ENCODE peak calls at places on chromosomes 16 and 17, in seven cellular contexts. H is prostate gland, K is stomach, D is transverse colon, S is breast epithelium, Q is Panc1, R is esophagus muscularis mucosa. U is an unnamed sample.

GRCh38 chr16:58451945-58452401 is 48.0 kb upstream of the NDRG4 start:
- DNase-seq in R (no peak), K (no peak), H (no peak), D (no peak), Q (peak; percentile 52), S (no peak), U (no peak)

GRCh38 chr17:7083592-7083991 is 3.5 kb upstream of the CLEC10A start:
- DNase-seq in H (no peak), R (no peak), Q (no peak), S (no peak), K (no peak), D (no peak), U (no peak)

GRCh38 chr17:79721993-79722671 is 8.6 kb upstream of the ENPP7 start:
- DNase-seq in K (no peak), D (no peak), H (no peak), R (no peak), Q (no peak), S (no peak), U (no peak)

GRCh38 chr17:35082073-35082657 is 18.7 kb upstream of the RFFL start:
- DNase-seq in Q (peak; percentile 73), D (no peak), S (no peak), R (no peak), H (no peak), K (no peak), U (peak; percentile 71)

GRCh38 chr17:34318474-34318873 is 761 bp upstream of the CCL8 start:
- DNase-seq in K (no peak), R (no peak), S (no peak), D (no peak), H (no peak), Q (no peak), U (no peak)

GRCh38 chr17:42748906-42749798 is 4.3 kb upstream of the EZH1 start:
- DNase-seq in K (peak; percentile 31), H (no peak), D (no peak), Q (no peak), S (no peak), R (no peak), U (no peak)

GRCh38 chr17:77196251-77196650 is 55.5 kb downstream of the SEC14L1 start:
- DNase-seq in D (no peak), K (no peak), H (no peak), R (no peak), Q (no peak), S (no peak), U (no peak)

GRCh38 chr16:25258856-25259179 is 1.2 kb upstream of the ZKSCAN2 start:
- DNase-seq in R (no peak), Q (no peak), S (no peak), K (no peak), D (no peak), H (no peak), U (no peak)

GRCh38 chr17:8894673-8895578 is 27.5 kb upstream of the PIK3R6 start:
- DNase-seq in H (peak; percentile 46), D (peak; percentile 53), Q (no peak), R (no peak), K (peak; percentile 70), S (peak; percentile 58), U (no peak)

GRCh38 chr17:2799653-2800052 is 3.4 kb downstream of the RAP1GAP2 start:
- DNase-seq in D (no peak), H (no peak), Q (no peak), S (no peak), K (no peak), R (no peak), U (no peak)
- TF ChIP-seq POLR2AphosphoS5 in D (no peak), H (no peak), Q (no peak), S (no peak), K (no peak), R (no peak), U (no peak)

GRCh38 chr16:53625221-53625620 is 78.4 kb downstream of the RPGRIP1L start:
- DNase-seq in H (no peak), Q (no peak), S (no peak), R (no peak), D (no peak), K (no peak), U (no peak)
- H3K4me3 ChIP-seq in H (no peak overlapping the region), Q (no peak overlapping the region), S (no peak overlapping the region), R (no peak overlapping the region), D (no peak overlapping the region), K (no peak overlapping the region), U (no peak overlapping the region)

GRCh38 chr17:82061047-82061925 is 4.3 kb downstream of the DUS1L start:
- DNase-seq in S (no peak), D (no peak), Q (no peak), K (no peak), H (peak; percentile 49), R (no peak), U (no peak)
- H3K27ac ChIP-seq in S (no peak overlapping the region), D (no peak overlapping the region), Q (no peak overlapping the region), K (no peak overlapping the region), H (peak overlapping the region; percentile 5), R (no peak overlapping the region), U (no peak overlapping the region)

GRCh38 chr16:674968-675883 is at the start of gene RHBDL1:
- DNase-seq in K (no peak), D (peak; percentile 57), R (no peak), H (no peak), S (no peak), Q (no peak), U (no peak)
- TF ChIP-seq POLR2AphosphoS5 in K (no peak), D (no peak), R (no peak), H (no peak), S (no peak), Q (peak; percentile 51), U (no peak)

GRCh38 chr17:57662644-57663308 is 82.3 kb downstream of the CCDC182 start:
- DNase-seq in R (peak; percentile 98), S (peak; percentile 94), K (peak; percentile 92), Q (no peak), D (peak; percentile 87), H (peak; percentile 76), U (no peak)
- H3K4me3 ChIP-seq in R (peak overlapping the region; percentile 48), S (peak overlapping the region; percentile 29), K (peak overlapping the region; percentile 29), Q (peak overlapping the region; percentile 25), D (peak overlapping the region; percentile 24), H (peak overlapping the region; percentile 4), U (no peak overlapping the region)

GRCh38 chr16:82037251-82037650 is 2.2 kb downstream of the HSD17B2 start:
- DNase-seq in H (no peak), K (no peak), S (no peak), D (no peak), R (no peak), Q (no peak), U (no peak)

GRCh38 chr16:82031116-82032084 is 3.7 kb upstream of the HSD17B2 start:
- DNase-seq in D (no peak), K (no peak), Q (no peak), H (peak; percentile 36), S (no peak), R (no peak), U (peak; percentile 26)

GRCh38 chr16:82034981-82035612 is at the start of gene HSD17B2:
- DNase-seq in H (no peak), D (peak; percentile 78), K (peak; percentile 32), S (no peak), R (no peak), Q (no peak), U (no peak)

GRCh38 chr16:82033683-82034300 is 1.3 kb upstream of the HSD17B2 start:
- DNase-seq in S (no peak), Q (no peak), H (no peak), R (no peak), K (peak; percentile 77), D (peak; percentile 53), U (no peak)

GRCh38 chr16:82033006-82033405 is 2.0 kb upstream of the HSD17B2 start:
- DNase-seq in Q (no peak), R (no peak), S (peak; percentile 59), D (peak; percentile 38), K (peak; percentile 84), H (peak; percentile 19), U (no peak)
- H3K27ac ChIP-seq in Q (peak overlapping the region; percentile 48), R (no peak overlapping the region), S (no peak overlapping the region), D (peak overlapping the region; percentile 81), K (peak overlapping the region; percentile 5), H (no peak overlapping the region), U (no peak overlapping the region)

DNA sequence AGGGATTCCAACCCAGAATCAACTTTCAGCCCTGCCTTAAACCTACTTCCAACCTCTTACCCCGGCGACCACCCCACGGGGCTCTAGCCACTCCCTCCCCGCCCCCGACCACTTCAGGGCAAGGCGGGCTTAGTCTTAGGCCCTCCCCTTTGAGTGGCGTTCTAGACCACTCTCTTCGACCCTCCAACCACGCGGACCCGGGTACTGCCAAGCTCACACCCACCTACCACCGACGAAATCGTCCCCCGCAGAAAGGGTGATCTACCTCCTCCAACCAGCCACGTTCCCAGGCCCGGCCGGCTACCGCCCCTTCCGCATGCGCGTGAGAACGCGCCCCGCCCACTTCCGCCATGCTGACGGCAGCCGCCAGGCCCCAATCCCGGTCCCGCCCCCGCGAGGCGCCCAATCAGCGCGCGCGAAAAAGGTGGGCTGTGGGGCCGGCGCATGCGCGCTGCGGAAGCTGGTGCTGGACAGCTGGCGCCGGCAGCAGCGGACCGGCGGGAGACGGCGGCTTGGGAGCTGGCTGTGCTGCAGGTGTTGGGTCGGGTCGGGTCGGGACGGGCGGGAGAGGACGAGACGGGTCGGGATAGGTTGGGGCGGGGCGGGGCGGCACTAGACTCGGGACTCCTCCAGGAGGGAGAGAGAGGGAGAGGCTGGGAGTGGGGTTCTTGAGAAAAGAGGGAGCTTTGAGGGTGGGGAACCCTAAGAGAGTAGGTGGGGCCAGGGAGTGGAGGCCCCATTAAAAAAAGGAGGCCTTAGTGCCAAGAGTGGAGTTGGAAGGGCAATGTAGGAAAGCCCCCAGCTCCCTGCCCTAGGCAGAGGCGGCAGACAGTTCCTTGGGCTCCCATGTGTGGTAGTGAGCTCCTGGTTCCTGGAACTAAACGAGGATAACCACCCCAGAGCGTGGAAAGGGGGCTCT is at the start of gene NAT9:
- DNase-seq in H (peak; percentile 92), Q (peak; percentile 56), S (peak; percentile 96), R (peak; percentile 99), K (peak; percentile 99), D (peak; percentile 99), U (peak; percentile 52)
- TF ChIP-seq POLR2AphosphoS5 in H (peak; percentile 97), Q (peak; percentile 81), S (peak; percentile 61), R (peak; percentile 98), K (peak; percentile 74), D (peak; percentile 82), U (peak; percentile 91)